ENCODE peak calls at places on chromosomes 11 and 22, in six cellular contexts. O is ACHN, T is cerebellar nuclear complex, U is GM12892, X is cardiac muscle cell, I is posterior vena cava. P is an unnamed sample.

GRCh38 chr11:19753451-19754041 is 40.9 kb downstream of the NAV2 start:
- DNase-seq in O (no peak), T (no peak), U (no peak), X (no peak), I (no peak), P (no peak)

GRCh38 chr22:37643225-37643847 is 3.9 kb downstream of the SH3BP1 start:
- DNase-seq in O (peak), T (no peak), U (peak), X (peak), I (peak), P (peak)

GRCh38 chr11:113468666-113469345 is 6.4 kb downstream of the DRD2 start:
- DNase-seq in O (no peak), T (no peak), U (no peak), X (no peak), I (no peak), P (no peak)

GRCh38 chr22:21641417-21641794 is 696 bp upstream of the SDF2L1 start:
- DNase-seq in O (peak), T (no peak), U (no peak), X (peak), I (no peak), P (no peak)

GRCh38 chr11:105960252-105961245 is 61.5 kb downstream of the MSANTD4 start:
- DNase-seq in O (no peak), T (no peak), U (no peak), X (no peak), I (peak), P (no peak)

GRCh38 chr22:30705710-30706651 is 11.3 kb downstream of the OSBP2 start:
- DNase-seq in O (no peak), T (peak), U (no peak), X (no peak), I (no peak), P (no peak)

GRCh38 chr22:46750861-46751260 is 11.6 kb upstream of the TBC1D22A start:
- DNase-seq in O (no peak), T (no peak), U (no peak), X (no peak), I (no peak), P (no peak)

GRCh38 chr11:5992604-5993251 is 5.9 kb upstream of the OR52L1 start:
- DNase-seq in O (peak), T (no peak), U (no peak), X (peak), I (no peak), P (no peak)

GRCh38 chr11:31805629-31806185 is 5.4 kb downstream of the PAX6 start:
- DNase-seq in O (no peak), T (no peak), U (no peak), X (no peak), I (no peak), P (no peak)

GRCh38 chr22:20026204-20026908 is 5.4 kb downstream of the TANGO2 start:
- DNase-seq in O (no peak), T (no peak), U (no peak), X (no peak), I (peak), P (no peak)

GRCh38 chr11:120339394-120339890 is 3.2 kb downstream of the ARHGEF12 start:
- DNase-seq in O (peak), T (no peak), U (no peak), X (peak), I (no peak), P (no peak)

GRCh38 chr11:10566257-10566956 is 2.1 kb downstream of the LYVE1 start:
- DNase-seq in O (no peak), T (no peak), U (no peak), X (no peak), I (no peak), P (no peak)

GRCh38 chr11:1482581-1483444 is 3.8 kb downstream of the MOB2 start:
- DNase-seq in O (no peak), T (no peak), U (no peak), X (no peak), I (peak), P (no peak)

GRCh38 chr11:88378422-88379066 is 41.0 kb upstream of the CTSC start:
- DNase-seq in O (no peak), T (no peak), U (no peak), X (no peak), I (no peak), P (no peak)

GRCh38 chr11:72326151-72326842 is 82.3 kb upstream of the PHOX2A start:
- DNase-seq in O (peak), T (no peak), U (no peak), X (no peak), I (no peak), P (no peak)

GRCh38 chr11:126175261-126175885 is 36.1 kb downstream of the RPUSD4 start:
- DNase-seq in O (no peak), T (no peak), U (no peak), X (no peak), I (no peak), P (peak)

GRCh38 chr11:77449060-77449521 is 24.8 kb downstream of the PAK1 start:
- DNase-seq in O (no peak), T (no peak), U (no peak), X (no peak), I (no peak), P (no peak)

GRCh38 chr11:120137187-120137610 is 714 bp downstream of the TRIM29 start:
- DNase-seq in O (no peak), T (no peak), U (peak), X (no peak), I (peak), P (peak)

GRCh38 chr11:26134481-26135355 is 197.2 kb upstream of the ANO3 start:
- DNase-seq in O (peak), T (no peak), U (no peak), X (peak), I (no peak), P (no peak)

GRCh38 chr22:19115628-19116027 is 6.6 kb downstream of the DGCR2 start:
- DNase-seq in O (no peak), T (no peak), U (no peak), X (peak), I (peak), P (no peak)

GRCh38 chr11:57072640-57073039 is 83.9 kb downstream of the OR5AK2 start:
- DNase-seq in O (peak), T (no peak), U (no peak), X (no peak), I (no peak), P (no peak)

P was measured in sciatic nerve.